ENCODE peak calls at places on chromosomes 16 and 17, in eight cellular contexts. W is CD8-positive, alpha-beta T cell; V is CD4-positive, alpha-beta T cell; L is hepatocyte; R is activated CD8-positive, alpha-beta T cell treated with anti-CD3 and anti-CD28 coated beads for 36 hours; J is testis; N is GM23338; D is AG10803. Y is an unnamed sample.
A peak's percentile ranks its signal among the peaks of the same experiment; 100 is the strongest.

GRCh38 chr16:29810699-29811169 is 1.3 kb upstream of the PRRT2 start:
- DNase-seq in J (no peak), D (no peak), W (no peak), N (peak; percentile 47), V (no peak), R (no peak), L (no peak), Y (no peak)

GRCh38 chr17:29574732-29575510 is 6.4 kb downstream of the TP53I13 start:
- DNase-seq in N (no peak), L (peak; percentile 91), V (no peak), W (no peak), R (no peak), J (no peak), D (no peak), Y (no peak)

GRCh38 chr16:2205104-2205966 is at the start of gene MLST8:
- DNase-seq in R (peak; percentile 85), W (peak; percentile 89), L (peak; percentile 94), D (peak; percentile 82), V (peak; percentile 92), N (peak; percentile 89), J (peak; percentile 90), Y (peak; percentile 99)

GRCh38 chr17:16926061-16926511 is 45.8 kb downstream of the TNFRSF13B start:
- DNase-seq in W (no peak), D (no peak), L (no peak), N (no peak), J (no peak), R (no peak), V (no peak), Y (no peak)

GRCh38 chr16:23072769-23073549 is 76.3 kb downstream of the USP31 start:
- DNase-seq in N (peak; percentile 32), R (no peak), V (no peak), W (no peak), D (peak; percentile 21), J (no peak), L (no peak), Y (no peak)

GRCh38 chr17:83073389-83074063 is 5.9 kb upstream of the METRNL start:
- DNase-seq in W (no peak), J (peak; percentile 80), L (peak; percentile 71), V (no peak), N (no peak), R (no peak), D (no peak), Y (no peak)

GRCh38 chr17:61116577-61116976 is 283.1 kb upstream of the TBX2 start:
- DNase-seq in V (no peak), W (no peak), L (no peak), D (no peak), R (no peak), J (no peak), N (no peak), Y (no peak)

GRCh38 chr17:30219315-30219714 is 16.2 kb downstream of the SLC6A4 start:
- DNase-seq in J (no peak), W (no peak), R (no peak), V (no peak), D (no peak), L (no peak), N (no peak), Y (no peak)

GRCh38 chr16:15946257-15947044 is 3.0 kb upstream of the ABCC1 start:
- DNase-seq in D (peak; percentile 85), V (no peak), W (no peak), N (no peak), J (no peak), L (peak; percentile 21), R (no peak), Y (no peak)

GRCh38 chr17:69882281-69882680 is 192.7 kb upstream of the KCNJ16 start:
- DNase-seq in L (no peak), J (no peak), N (no peak), D (no peak), V (no peak), R (no peak), W (no peak), Y (no peak)

GRCh38 chr17:78915872-78916632 is 9.1 kb downstream of the TIMP2 start:
- DNase-seq in D (peak; percentile 71), R (peak; percentile 51), L (no peak), V (no peak), W (no peak), N (no peak), J (peak; percentile 60), Y (no peak)

GRCh38 chr17:50332196-50332595 is 13.7 kb upstream of the XYLT2 start:
- DNase-seq in N (no peak), V (no peak), D (no peak), L (no peak), J (no peak), W (no peak), R (no peak), Y (no peak)

GRCh38 chr17:38709104-38709820 is 4.2 kb downstream of the MLLT6 start:
- DNase-seq in J (no peak), V (no peak), N (no peak), L (no peak), W (no peak), D (no peak), R (no peak), Y (no peak)

GRCh38 chr17:17859909-17860760 is 23.3 kb upstream of the SREBF1 start:
- DNase-seq in W (peak; percentile 58), R (peak; percentile 74), D (peak; percentile 44), V (peak; percentile 63), J (peak; percentile 76), N (peak; percentile 79), L (peak; percentile 79), Y (peak; percentile 86)

GRCh38 chr17:7873051-7873450 is 15.2 kb downstream of the CYB5D1 start:
- DNase-seq in L (no peak), W (no peak), J (no peak), D (no peak), V (no peak), N (peak; percentile 47), R (no peak), Y (no peak)

DNA sequence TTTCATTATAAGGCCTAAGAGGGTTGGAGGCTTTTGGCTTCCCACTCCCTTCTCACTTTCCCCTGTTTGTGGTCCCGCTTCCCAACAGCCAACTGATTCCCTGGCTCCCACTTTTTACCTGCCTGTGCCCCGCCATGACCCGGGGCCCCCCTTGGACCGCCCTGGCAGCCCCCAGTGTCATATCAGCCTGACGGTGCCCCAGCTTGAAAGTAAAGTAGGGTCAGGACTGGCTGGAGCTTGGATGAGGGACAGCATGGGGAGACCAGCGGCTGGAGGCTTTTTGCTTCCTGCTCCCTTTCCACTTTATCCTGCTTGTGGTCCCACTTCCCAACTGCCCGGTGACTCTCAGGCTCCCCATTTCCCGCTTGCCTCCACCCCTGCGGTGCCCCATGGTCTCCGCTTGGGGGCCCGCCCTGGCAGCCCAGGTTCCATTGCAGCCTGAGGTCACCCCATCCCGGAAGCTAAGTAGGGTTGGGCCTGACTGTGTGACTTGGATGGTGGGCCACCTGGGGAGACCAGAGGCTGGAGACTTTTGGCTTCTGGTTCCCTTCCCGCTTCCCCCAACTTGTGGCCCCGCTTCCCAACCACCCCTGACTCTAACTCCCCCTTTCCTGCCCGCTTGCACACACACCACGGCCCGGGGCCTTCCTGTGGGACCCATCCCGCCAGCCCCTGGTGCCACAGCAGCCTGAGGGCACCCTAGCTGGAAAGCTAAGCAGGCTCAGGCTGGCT is 2274.7 kb downstream of the TP53TG3F start:
- DNase-seq in V (no peak), R (no peak), L (no peak), D (no peak), J (no peak), N (no peak), W (no peak), Y (peak; percentile 5)
- TF ChIP-seq CTCF in V (no peak), R (no peak), L (no peak), D (no peak), J (no peak), N (no peak), W (no peak), Y (no peak)

DNA sequence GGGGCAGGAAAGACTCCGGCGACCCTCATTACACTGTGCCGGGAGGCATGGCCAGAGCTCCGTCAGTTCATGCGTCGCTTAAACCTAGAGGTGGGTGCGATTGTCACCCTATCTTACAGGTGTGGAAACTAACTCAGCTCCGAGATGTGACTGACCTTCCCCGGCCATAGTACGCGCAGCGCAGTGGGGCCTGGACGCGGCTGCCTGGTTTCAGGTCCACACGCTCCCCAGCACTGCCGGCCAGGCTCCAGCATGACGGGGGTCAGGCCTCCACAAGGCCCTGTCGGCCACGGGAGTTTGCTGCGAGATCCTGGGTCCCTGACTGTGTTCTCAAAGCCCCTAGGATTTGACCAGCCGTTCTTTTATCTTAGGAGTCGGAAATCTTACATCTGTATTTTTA is 34.4 kb downstream of the JPH3 start:
- DNase-seq in D (no peak), V (no peak), L (no peak), N (no peak), W (no peak), J (no peak), R (no peak), Y (no peak)
- TF ChIP-seq CTCF in D (no peak), V (no peak), L (no peak), N (no peak), W (no peak), J (no peak), R (peak; percentile 27), Y (no peak)

GRCh38 chr16:68021490-68021889 is 1.5 kb downstream of the DDX28 start:
- DNase-seq in L (no peak), N (no peak), J (no peak), R (no peak), D (no peak), W (no peak), V (no peak), Y (no peak)

GRCh38 chr16:68019167-68019680 is 3.5 kb upstream of the DPEP2NB start:
- DNase-seq in R (no peak), L (no peak), N (no peak), D (no peak), J (no peak), W (no peak), V (no peak), Y (no peak)

GRCh38 chr16:68022278-68022727 is 729 bp downstream of the DDX28 start:
- DNase-seq in V (no peak), R (no peak), W (no peak), J (peak; percentile 17), D (no peak), L (no peak), N (no peak), Y (no peak)

DNA sequence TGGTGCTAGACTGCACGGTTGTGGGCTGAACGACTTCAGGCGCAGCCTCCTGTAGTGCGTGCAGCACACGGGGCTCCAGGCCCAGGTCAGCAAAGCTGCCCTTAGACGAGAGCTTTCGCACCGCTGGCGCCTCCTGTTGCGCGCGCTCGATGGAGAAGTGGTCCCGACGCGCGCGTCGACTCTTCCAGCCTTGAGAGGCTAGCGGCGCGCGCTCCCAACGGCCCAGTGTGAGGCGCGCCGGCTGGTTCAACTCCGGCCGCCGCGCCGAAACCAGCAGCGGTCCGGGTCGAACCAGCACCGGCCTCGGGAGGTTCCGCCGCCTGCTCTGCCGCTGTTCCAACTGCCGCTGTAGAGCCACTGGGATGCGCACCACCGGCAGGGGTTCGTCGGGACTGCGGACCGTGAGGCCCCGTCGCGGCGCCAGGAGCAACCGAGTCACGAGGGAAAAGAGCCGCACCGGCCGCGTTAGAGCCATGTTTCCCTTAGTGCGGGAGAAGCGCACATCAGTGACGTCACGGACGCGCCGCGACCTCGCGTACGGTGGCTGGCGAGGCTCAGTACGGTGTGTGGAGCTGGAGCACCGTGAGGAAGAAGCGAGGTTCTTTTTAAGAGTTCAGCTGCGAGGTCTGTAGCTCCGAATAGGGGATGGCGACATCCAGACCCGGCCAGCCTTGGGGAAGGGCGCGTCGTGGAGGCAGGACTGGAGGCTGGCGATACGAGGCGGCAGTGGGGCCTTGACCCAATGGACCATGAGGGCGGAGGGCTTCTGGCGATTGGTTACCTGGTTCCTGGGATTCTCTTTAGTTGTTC is at the start of the genes DDX28 and DUS2:
- DNase-seq in J (peak; percentile 96), V (peak; percentile 95), W (peak; percentile 94), L (peak; percentile 94), D (peak; percentile 88), N (peak; percentile 96), R (peak; percentile 95), Y (peak; percentile 92)
- TF ChIP-seq CTCF in J (peak; percentile 20), V (no peak), W (no peak), L (no peak), D (no peak), N (no peak), R (no peak), Y (peak; percentile 17)

GRCh38 chr17:77206125-77206523 is 65.4 kb downstream of the SEC14L1 start:
- DNase-seq in L (no peak), J (no peak), V (no peak), W (no peak), R (no peak), N (no peak), D (no peak), Y (no peak)
- TF ChIP-seq CTCF in L (no peak), J (no peak), V (no peak), W (no peak), R (no peak), N (no peak), D (no peak), Y (no peak)

Y was measured in GM10248.